ENCODE peak calls at places on chromosome 22, in seven cellular contexts. One of them, this sample, is unnamed. For H3K9me3, the result is how much of the 10 kb centered on the place peaks cover.

GRCh38 chr22:27116295-27116694 is 458.9 kb downstream of the MIAT start:
- DNase-seq in cardiac muscle cell: no peak
- DNase-seq in uterus: no peak
- DNase-seq in effector memory CD4-positive, alpha-beta T cell: no peak
- DNase-seq in fibroblast of lung: no peak
- DNase-seq in spleen: no peak
- DNase-seq in H1: no peak
- DNase-seq in this sample: no peak

GRCh38 chr22:19554834-19555404 is 30.7 kb upstream of the CLDN5 start:
- DNase-seq in cardiac muscle cell: peak
- DNase-seq in fibroblast of lung: peak
- DNase-seq in effector memory CD4-positive, alpha-beta T cell: no peak
- DNase-seq in spleen: no peak
- DNase-seq in uterus: no peak
- DNase-seq in H1: peak
- DNase-seq in this sample: peak

GRCh38 chr22:30297276-30298004 is 8.1 kb upstream of the CASTOR1 start:
- DNase-seq in H1: no peak
- DNase-seq in uterus: no peak
- DNase-seq in fibroblast of lung: no peak
- DNase-seq in spleen: no peak
- DNase-seq in cardiac muscle cell: no peak
- DNase-seq in effector memory CD4-positive, alpha-beta T cell: no peak
- DNase-seq in this sample: no peak

GRCh38 chr22:26464312-26464711 is 19.3 kb downstream of the HPS4 start:
- DNase-seq in fibroblast of lung: no peak
- DNase-seq in spleen: no peak
- DNase-seq in uterus: no peak
- DNase-seq in effector memory CD4-positive, alpha-beta T cell: no peak
- DNase-seq in cardiac muscle cell: no peak
- DNase-seq in H1: no peak
- DNase-seq in this sample: peak

GRCh38 chr22:40679964-40680818 is 907 bp downstream of the MCHR1 start:
- DNase-seq in spleen: no peak
- DNase-seq in effector memory CD4-positive, alpha-beta T cell: no peak
- DNase-seq in uterus: no peak
- DNase-seq in fibroblast of lung: no peak
- DNase-seq in H1: no peak
- DNase-seq in cardiac muscle cell: no peak
- DNase-seq in this sample: no peak

GRCh38 chr22:35638408-35638807 is 9.8 kb upstream of the APOL6 start:
- DNase-seq in H1: no peak
- DNase-seq in spleen: peak
- DNase-seq in fibroblast of lung: peak
- DNase-seq in cardiac muscle cell: peak
- DNase-seq in uterus: peak
- DNase-seq in effector memory CD4-positive, alpha-beta T cell: no peak
- DNase-seq in this sample: peak

GRCh38 chr22:35140879-35141745 is 75.2 kb downstream of the ISX start:
- DNase-seq in fibroblast of lung: no peak
- DNase-seq in uterus: no peak
- DNase-seq in effector memory CD4-positive, alpha-beta T cell: no peak
- DNase-seq in H1: peak
- DNase-seq in spleen: peak
- DNase-seq in cardiac muscle cell: peak
- DNase-seq in this sample: no peak

GRCh38 chr22:19641983-19642451 is 72.3 kb upstream of the SEPTIN5 start:
- DNase-seq in H1: no peak
- DNase-seq in fibroblast of lung: no peak
- DNase-seq in uterus: no peak
- DNase-seq in effector memory CD4-positive, alpha-beta T cell: no peak
- DNase-seq in spleen: no peak
- DNase-seq in cardiac muscle cell: no peak
- DNase-seq in this sample: no peak

GRCh38 chr22:48558606-48559402 is 1268.9 kb downstream of the BRD1 start:
- DNase-seq in spleen: no peak
- DNase-seq in fibroblast of lung: no peak
- DNase-seq in effector memory CD4-positive, alpha-beta T cell: no peak
- DNase-seq in uterus: no peak
- DNase-seq in H1: no peak
- DNase-seq in cardiac muscle cell: no peak
- DNase-seq in this sample: no peak

GRCh38 chr22:48561676-48562075 is 1266.0 kb downstream of the BRD1 start:
- DNase-seq in spleen: no peak
- DNase-seq in fibroblast of lung: no peak
- DNase-seq in H1: no peak
- DNase-seq in cardiac muscle cell: no peak
- DNase-seq in effector memory CD4-positive, alpha-beta T cell: no peak
- DNase-seq in uterus: no peak
- DNase-seq in this sample: no peak

GRCh38 chr22:48559647-48560388 is 1267.9 kb downstream of the BRD1 start:
- DNase-seq in spleen: no peak
- DNase-seq in effector memory CD4-positive, alpha-beta T cell: no peak
- DNase-seq in H1: no peak
- DNase-seq in cardiac muscle cell: no peak
- DNase-seq in uterus: no peak
- DNase-seq in fibroblast of lung: no peak
- DNase-seq in this sample: no peak

GRCh38 chr22:48560836-48561235 is 1266.8 kb downstream of the BRD1 start:
- DNase-seq in effector memory CD4-positive, alpha-beta T cell: no peak
- DNase-seq in spleen: no peak
- DNase-seq in fibroblast of lung: no peak
- DNase-seq in cardiac muscle cell: no peak
- DNase-seq in H1: no peak
- DNase-seq in uterus: no peak
- DNase-seq in this sample: no peak

DNA sequence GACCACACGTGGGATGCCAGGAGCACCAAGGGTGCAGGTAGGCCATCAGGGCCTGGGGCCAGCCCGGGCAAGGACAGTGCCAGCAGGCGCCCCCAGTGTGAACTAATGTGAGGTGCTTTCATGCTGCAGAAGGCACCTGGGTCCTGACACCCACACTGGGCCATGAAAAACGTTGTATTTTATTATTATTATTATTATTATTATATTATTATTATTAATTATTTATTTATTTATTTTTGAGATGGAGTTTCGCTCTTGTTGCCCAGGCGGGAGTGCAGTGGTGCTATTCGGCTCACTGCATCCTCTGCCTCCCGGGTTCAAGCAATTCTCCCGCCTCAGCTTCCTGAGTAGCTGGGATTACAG is 1267.3 kb downstream of the BRD1 start:
- DNase-seq in cardiac muscle cell: no peak
- DNase-seq in spleen: no peak
- DNase-seq in uterus: no peak
- DNase-seq in fibroblast of lung: no peak
- DNase-seq in H1: no peak
- DNase-seq in effector memory CD4-positive, alpha-beta T cell: no peak
- DNase-seq in this sample: no peak
- H3K9me3 ChIP-seq in cardiac muscle cell: under half
- H3K9me3 ChIP-seq in spleen: under half
- H3K9me3 ChIP-seq in uterus: under half
- H3K9me3 ChIP-seq in fibroblast of lung: under half
- H3K9me3 ChIP-seq in H1: under half
- H3K9me3 ChIP-seq in effector memory CD4-positive, alpha-beta T cell: under half
- H3K9me3 ChIP-seq in this sample: under half

GRCh38 chr22:47351836-47352579 is 589.6 kb downstream of the TBC1D22A start:
- DNase-seq in effector memory CD4-positive, alpha-beta T cell: no peak
- DNase-seq in uterus: no peak
- DNase-seq in H1: no peak
- DNase-seq in cardiac muscle cell: no peak
- DNase-seq in spleen: peak
- DNase-seq in fibroblast of lung: no peak
- DNase-seq in this sample: peak
- H3K9me3 ChIP-seq in effector memory CD4-positive, alpha-beta T cell: under half
- H3K9me3 ChIP-seq in uterus: under half
- H3K9me3 ChIP-seq in H1: half or more
- H3K9me3 ChIP-seq in cardiac muscle cell: under half
- H3K9me3 ChIP-seq in spleen: under half
- H3K9me3 ChIP-seq in fibroblast of lung: under half
- H3K9me3 ChIP-seq in this sample: under half

GRCh38 chr22:22123960-22124278 is 120.7 kb upstream of the VPREB1 start:
- DNase-seq in uterus: no peak
- DNase-seq in cardiac muscle cell: no peak
- DNase-seq in fibroblast of lung: no peak
- DNase-seq in spleen: no peak
- DNase-seq in H1: no peak
- DNase-seq in effector memory CD4-positive, alpha-beta T cell: no peak
- DNase-seq in this sample: no peak
- H3K9me3 ChIP-seq in uterus: under half
- H3K9me3 ChIP-seq in cardiac muscle cell: under half
- H3K9me3 ChIP-seq in fibroblast of lung: under half
- H3K9me3 ChIP-seq in spleen: under half
- H3K9me3 ChIP-seq in H1: under half
- H3K9me3 ChIP-seq in effector memory CD4-positive, alpha-beta T cell: under half
- H3K9me3 ChIP-seq in this sample: under half

GRCh38 chr22:49866134-49866533 is 12.5 kb downstream of the ZBED4 start:
- DNase-seq in uterus: no peak
- DNase-seq in H1: no peak
- DNase-seq in fibroblast of lung: no peak
- DNase-seq in effector memory CD4-positive, alpha-beta T cell: no peak
- DNase-seq in spleen: no peak
- DNase-seq in cardiac muscle cell: no peak
- DNase-seq in this sample: no peak
- H3K9me3 ChIP-seq in uterus: under half
- H3K9me3 ChIP-seq in H1: under half
- H3K9me3 ChIP-seq in fibroblast of lung: under half
- H3K9me3 ChIP-seq in effector memory CD4-positive, alpha-beta T cell: under half
- H3K9me3 ChIP-seq in spleen: under half
- H3K9me3 ChIP-seq in cardiac muscle cell: under half
- H3K9me3 ChIP-seq in this sample: under half

GRCh38 chr22:45484742-45485141 is 17.9 kb upstream of the FBLN1 start:
- DNase-seq in fibroblast of lung: no peak
- DNase-seq in H1: no peak
- DNase-seq in effector memory CD4-positive, alpha-beta T cell: no peak
- DNase-seq in spleen: peak
- DNase-seq in cardiac muscle cell: no peak
- DNase-seq in uterus: no peak
- DNase-seq in this sample: no peak
- H3K9me3 ChIP-seq in fibroblast of lung: under half
- H3K9me3 ChIP-seq in H1: under half
- H3K9me3 ChIP-seq in effector memory CD4-positive, alpha-beta T cell: under half
- H3K9me3 ChIP-seq in spleen: under half
- H3K9me3 ChIP-seq in cardiac muscle cell: under half
- H3K9me3 ChIP-seq in uterus: under half
- H3K9me3 ChIP-seq in this sample: under half